ENCODE peak calls at places on chromosomes 5 and 9, in seven cellular contexts. W is NCI-H345, H is left kidney, Y is mesendoderm, M is AG08395, X is left ventricle myocardium inferior, J is M059J. F is an unnamed sample.

GRCh38 chr5:125712397-125712796 is 710.8 kb upstream of the GRAMD2B start:
- DNase-seq in W (no peak), H (no peak), Y (no peak), M (no peak), X (no peak), J (no peak), F (no peak)

GRCh38 chr9:100408541-100409175 is 18.3 kb upstream of the MSANTD3 start:
- DNase-seq in W (no peak), H (no peak), Y (no peak), M (no peak), X (no peak), J (no peak), F (peak)

GRCh38 chr9:69599232-69599971 is 72.8 kb downstream of the APBA1 start:
- DNase-seq in W (no peak), H (no peak), Y (peak), M (peak), X (no peak), J (peak), F (no peak)

GRCh38 chr5:72452515-72453259 is 54.5 kb downstream of the ZNF366 start:
- DNase-seq in W (no peak), H (peak), Y (peak), M (peak), X (peak), J (peak), F (no peak)

GRCh38 chr5:140341591-140341990 is 4.8 kb downstream of the HBEGF start:
- DNase-seq in W (no peak), H (no peak), Y (no peak), M (no peak), X (peak), J (peak), F (no peak)

GRCh38 chr5:96294887-96295209 is 138.2 kb downstream of the PCSK1 start:
- DNase-seq in W (no peak), H (no peak), Y (no peak), M (no peak), X (no peak), J (no peak), F (no peak)

GRCh38 chr9:34343090-34343489 is 13.7 kb downstream of the NUDT2 start:
- DNase-seq in W (no peak), H (no peak), Y (no peak), M (no peak), X (peak), J (no peak), F (no peak)

GRCh38 chr9:133927041-133927440 is 65.1 kb downstream of the VAV2 start:
- DNase-seq in W (no peak), H (no peak), Y (no peak), M (no peak), X (no peak), J (no peak), F (no peak)

GRCh38 chr9:119951090-119951489 is 581.9 kb upstream of the BRINP1 start:
- DNase-seq in W (no peak), H (no peak), Y (peak), M (peak), X (no peak), J (peak), F (no peak)

GRCh38 chr9:13815001-13815400 is 498.9 kb downstream of the NFIB start:
- DNase-seq in W (no peak), H (no peak), Y (no peak), M (no peak), X (no peak), J (no peak), F (peak)

GRCh38 chr9:121277518-121278275 is 9.7 kb downstream of the GSN start:
- DNase-seq in W (no peak), H (no peak), Y (no peak), M (no peak), X (no peak), J (peak), F (no peak)

GRCh38 chr9:30103647-30104394 is 2280.6 kb upstream of the ACO1 start:
- DNase-seq in W (no peak), H (no peak), Y (no peak), M (no peak), X (no peak), J (peak), F (no peak)

GRCh38 chr9:134286513-134287245 is 39.6 kb upstream of the RXRA start:
- DNase-seq in W (no peak), H (no peak), Y (no peak), M (peak), X (no peak), J (peak), F (no peak)

GRCh38 chr9:20618361-20618799 is 3.9 kb downstream of the MLLT3 start:
- DNase-seq in W (peak), H (peak), Y (no peak), M (no peak), X (no peak), J (peak), F (peak)

GRCh38 chr5:122863721-122864120 is 18.3 kb downstream of the SNX24 start:
- DNase-seq in W (no peak), H (no peak), Y (no peak), M (no peak), X (no peak), J (no peak), F (no peak)

GRCh38 chr9:70060883-70061507 is 17.3 kb downstream of the MAMDC2 start:
- DNase-seq in W (no peak), H (no peak), Y (no peak), M (no peak), X (no peak), J (no peak), F (no peak)

GRCh38 chr5:80720181-80720580 is 65.4 kb upstream of the DHFR start:
- DNase-seq in W (no peak), H (no peak), Y (no peak), M (no peak), X (no peak), J (no peak), F (no peak)

F was measured in NCI-H82.